ENCODE peak calls at places on chromosomes 12 and 14, in nine cellular contexts. I, W, R, D, C, M, J, U and Y are unnamed samples.

GRCh38 chr12:101021911-101022388 is 188.1 kb downstream of the SLC5A8 start:
- DNase-seq in U (no peak), D (no peak), R (peak), I (peak), M (no peak), C (no peak), W (no peak), J (peak), Y (no peak)

GRCh38 chr12:94207467-94208432 is 59.4 kb downstream of the PLXNC1 start:
- DNase-seq in C (peak), W (no peak), U (no peak), J (peak), R (no peak), I (no peak), M (no peak), D (no peak), Y (no peak)

GRCh38 chr12:47819902-47820630 is at the start of gene HDAC7:
- DNase-seq in J (peak), I (peak), R (peak), C (peak), W (peak), M (peak), U (peak), D (peak), Y (peak)

GRCh38 chr14:74882103-74882920 is 596 bp downstream of the DLST start:
- DNase-seq in J (peak), W (peak), R (peak), I (no peak), D (peak), C (peak), M (peak), U (no peak), Y (no peak)

GRCh38 chr12:89354630-89354931 is 2.3 kb upstream of the DUSP6 start:
- DNase-seq in I (no peak), C (no peak), M (no peak), J (no peak), U (no peak), W (peak), D (no peak), R (no peak), Y (no peak)

GRCh38 chr14:105042813-105043212 is 21.9 kb upstream of the CDCA4 start:
- DNase-seq in M (no peak), J (no peak), R (no peak), C (no peak), W (no peak), I (no peak), D (no peak), U (no peak), Y (no peak)

GRCh38 chr14:68554231-68554630 is 238.6 kb downstream of the ZFP36L1 start:
- DNase-seq in J (no peak), W (no peak), I (no peak), D (no peak), M (no peak), C (no peak), U (no peak), R (no peak), Y (peak)

GRCh38 chr12:3869448-3869847 is 3.8 kb downstream of the PARP11 start:
- DNase-seq in I (no peak), U (no peak), J (no peak), D (no peak), W (no peak), R (no peak), C (no peak), M (no peak), Y (no peak)

GRCh38 chr14:105917933-105918436 is 391.6 kb downstream of the TMEM121 start:
- DNase-seq in D (no peak), R (no peak), M (peak), I (no peak), W (no peak), J (no peak), U (no peak), C (no peak), Y (no peak)

GRCh38 chr12:108855284-108856169 is 1.9 kb downstream of the SSH1 start:
- DNase-seq in J (peak), I (no peak), U (no peak), M (no peak), R (no peak), C (no peak), W (no peak), D (no peak), Y (no peak)

GRCh38 chr12:131012279-131013069 is 58.8 kb downstream of the ADGRD1 start:
- DNase-seq in C (no peak), R (no peak), D (no peak), W (no peak), U (no peak), J (no peak), I (no peak), M (peak), Y (no peak)

GRCh38 chr14:53032161-53032803 is 81.4 kb upstream of the FERMT2 start:
- DNase-seq in R (no peak), C (no peak), D (peak), I (peak), J (peak), U (no peak), M (no peak), W (peak), Y (no peak)

GRCh38 chr14:50668852-50669194 is 717 bp upstream of the SAV1 start:
- DNase-seq in W (no peak), I (no peak), M (no peak), U (no peak), C (no peak), D (no peak), R (no peak), J (no peak), Y (no peak)

GRCh38 chr14:88851587-88851986 is 27.1 kb downstream of the TTC8 start:
- DNase-seq in W (no peak), U (no peak), J (no peak), M (no peak), C (no peak), R (no peak), D (no peak), I (no peak), Y (no peak)
- TF ChIP-seq CTCF in W (no peak), U (no peak), J (no peak), M (no peak), C (no peak), R (no peak), D (no peak), I (no peak), Y (no peak)

DNA sequence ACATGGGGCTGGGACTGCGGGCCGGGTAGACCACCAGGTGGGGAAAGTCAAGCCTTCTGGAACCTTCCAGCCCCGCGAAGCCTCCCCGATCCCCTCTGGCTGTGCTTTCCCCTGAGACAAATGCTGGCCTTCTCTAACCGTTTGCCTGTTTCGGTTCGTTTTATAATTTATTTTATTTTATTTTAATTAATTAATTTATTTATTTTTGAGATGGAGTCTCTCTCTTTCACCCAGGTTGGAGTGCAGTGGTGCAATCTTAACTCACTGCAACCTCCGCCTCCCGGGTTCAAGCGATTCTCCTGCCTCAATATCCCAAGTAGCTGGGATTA is 16.8 kb upstream of the DLK1 start:
- DNase-seq in M (no peak), C (no peak), W (no peak), I (no peak), D (no peak), R (no peak), U (no peak), J (no peak), Y (no peak)
- TF ChIP-seq CTCF in M (peak), C (no peak), W (peak), I (no peak), D (peak), R (peak), U (no peak), J (peak), Y (no peak)

GRCh38 chr14:25396128-25396527 is 346.2 kb upstream of the STXBP6 start:
- DNase-seq in J (no peak), M (no peak), C (no peak), D (no peak), W (no peak), R (no peak), I (no peak), U (no peak), Y (no peak)
- TF ChIP-seq CTCF in J (no peak), M (no peak), C (no peak), D (no peak), W (no peak), R (no peak), I (no peak), U (no peak), Y (no peak)

DNA sequence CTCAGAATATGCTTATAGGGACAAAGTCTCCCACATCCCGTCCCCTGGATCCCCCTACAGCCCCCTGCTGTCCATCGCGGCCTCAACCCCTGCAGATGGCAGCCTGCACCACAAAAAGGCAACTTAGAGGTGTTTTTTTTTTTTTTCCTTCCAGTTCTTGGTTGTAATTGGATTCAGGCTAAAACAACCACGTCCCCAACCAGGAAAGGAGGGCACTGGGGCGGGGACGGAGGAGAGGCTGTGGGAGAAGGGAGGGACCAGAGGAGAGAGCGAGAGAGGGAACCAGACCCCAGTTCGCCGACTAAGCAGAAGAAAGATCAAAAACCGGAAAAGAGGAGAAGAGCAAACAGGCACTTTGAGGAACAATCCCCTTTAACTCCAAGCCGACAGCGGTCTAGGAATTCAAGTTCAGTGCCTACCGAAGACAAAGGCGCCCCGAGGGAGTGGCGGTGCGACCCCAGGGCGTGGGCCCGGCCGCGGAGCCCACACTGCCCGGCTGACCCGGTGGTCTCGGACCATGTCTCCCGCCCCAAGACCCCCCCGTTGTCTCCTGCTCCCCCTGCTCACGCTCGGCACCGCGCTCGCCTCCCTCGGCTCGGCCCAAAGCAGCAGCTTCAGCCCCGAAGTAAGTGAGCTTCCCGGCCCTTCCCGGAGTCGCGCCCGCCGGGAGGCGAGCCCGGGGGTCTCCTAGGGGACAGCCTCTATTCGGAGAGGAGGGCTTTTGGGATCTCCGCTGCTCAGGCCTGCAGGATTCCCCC is at the start of gene MMP14:
- DNase-seq in C (peak), J (peak), I (peak), M (peak), W (peak), U (peak), D (peak), R (no peak), Y (peak)
- TF ChIP-seq CTCF in C (no peak), J (peak), I (peak), M (peak), W (no peak), U (peak), D (peak), R (no peak), Y (peak)

DNA sequence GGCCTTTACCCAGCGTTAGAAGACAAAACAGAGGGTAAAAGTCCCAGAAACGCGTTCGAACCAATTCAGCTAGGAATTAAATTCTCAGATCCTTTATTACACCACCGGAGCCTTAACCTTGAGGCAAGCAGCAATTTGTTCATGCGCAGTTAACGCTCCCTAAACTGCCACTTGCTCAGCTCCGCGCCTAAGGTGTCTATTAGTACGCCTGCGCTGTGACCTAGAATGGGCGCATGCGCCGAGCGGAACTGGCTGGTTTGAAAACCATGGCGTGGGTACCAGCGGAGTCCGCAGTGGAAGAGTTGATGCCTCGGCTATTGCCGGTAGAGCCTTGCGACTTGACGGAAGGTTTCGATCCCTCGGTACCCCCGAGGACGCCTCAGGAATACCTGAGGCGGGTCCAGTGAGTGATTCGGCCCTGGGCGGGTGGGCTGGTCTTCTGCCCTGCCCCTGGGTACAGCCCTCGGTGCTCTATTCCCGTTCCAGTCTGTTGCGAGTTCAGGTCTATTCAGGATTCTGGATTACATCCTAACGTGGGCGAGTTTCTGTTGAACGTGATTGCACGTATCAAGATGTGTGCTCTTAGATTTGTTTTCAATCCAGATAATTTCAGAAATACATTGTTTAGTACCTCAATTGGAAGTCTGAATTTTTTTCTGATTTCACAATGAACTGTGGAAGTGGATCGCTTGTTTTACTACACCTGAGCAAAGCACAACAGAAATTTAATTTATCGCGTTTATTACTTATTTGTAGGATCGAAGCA is at the start of gene GEMIN2:
- DNase-seq in C (peak), I (peak), D (peak), M (peak), W (peak), J (peak), U (peak), R (peak), Y (peak)
- TF ChIP-seq CTCF in C (no peak), I (no peak), D (no peak), M (no peak), W (no peak), J (no peak), U (no peak), R (no peak), Y (no peak)

GRCh38 chr14:77478796-77479195 is 19.8 kb downstream of the ISM2 start:
- DNase-seq in C (no peak), I (no peak), U (no peak), D (no peak), M (no peak), J (no peak), W (no peak), R (no peak), Y (no peak)
- TF ChIP-seq CTCF in C (no peak), I (no peak), U (no peak), D (no peak), M (no peak), J (no peak), W (no peak), R (no peak), Y (no peak)

GRCh38 chr12:81991868-81992267 is 232.7 kb upstream of the PPFIA2 start:
- DNase-seq in R (no peak), I (no peak), C (no peak), M (no peak), J (no peak), D (no peak), U (no peak), W (no peak), Y (no peak)

GRCh38 chr12:81987351-81987750 is 228.2 kb upstream of the PPFIA2 start:
- DNase-seq in D (no peak), U (no peak), M (no peak), I (no peak), C (no peak), R (no peak), W (no peak), J (no peak), Y (no peak)

GRCh38 chr12:81992461-81992860 is 233.3 kb upstream of the PPFIA2 start:
- DNase-seq in J (no peak), C (peak), M (no peak), D (no peak), W (no peak), R (no peak), U (peak), I (no peak), Y (no peak)
- TF ChIP-seq CTCF in J (no peak), C (no peak), M (peak), D (peak), W (no peak), R (no peak), U (peak), I (peak), Y (no peak)

GRCh38 chr12:132754555-132754954 is 7.1 kb downstream of the ANKLE2 start:
- DNase-seq in D (no peak), U (no peak), W (no peak), I (no peak), M (no peak), C (no peak), R (no peak), J (no peak), Y (no peak)
- TF ChIP-seq CTCF in D (no peak), U (no peak), W (no peak), I (no peak), M (no peak), C (no peak), R (no peak), J (peak), Y (no peak)

GRCh38 chr12:103128862-103129501 is 171.5 kb downstream of the ASCL1 start:
- DNase-seq in U (no peak), I (no peak), R (no peak), D (no peak), W (no peak), C (no peak), M (peak), J (no peak), Y (no peak)
- TF ChIP-seq CTCF in U (no peak), I (no peak), R (no peak), D (no peak), W (no peak), C (no peak), M (no peak), J (no peak), Y (no peak)